ENCODE peak calls at places on chromosomes 5 and 9, in four cellular contexts. J is HT1080, G is PC-3, S is Kasumi-1. I is an unnamed sample.

GRCh38 chr5:43422143-43422542 is 10.0 kb upstream of the CCL28 start:
- DNase-seq in G (peak; percentile 77), S (no peak), J (peak; percentile 26), I (no peak)

GRCh38 chr5:175479125-175479881 is 943 bp downstream of the SFXN1 start:
- DNase-seq in G (no peak), S (no peak), J (no peak), I (no peak)

GRCh38 chr5:10331341-10331796 is 22.1 kb upstream of the MARCHF6 start:
- DNase-seq in S (no peak), J (peak; percentile 41), G (peak; percentile 63), I (no peak)

GRCh38 chr9:21728781-21729180 is 73.7 kb upstream of the MTAP start:
- DNase-seq in J (peak; percentile 26), S (no peak), G (no peak), I (no peak)

GRCh38 chr9:127562271-127562780 is 49.8 kb upstream of the STXBP1 start:
- DNase-seq in G (no peak), S (no peak), J (no peak), I (no peak)

GRCh38 chr5:88884435-88884877 is 1.5 kb upstream of the MEF2C start:
- DNase-seq in S (peak; percentile 73), J (no peak), G (no peak), I (no peak)

GRCh38 chr9:124482431-124483031 is 24.7 kb downstream of the NR5A1 start:
- DNase-seq in J (no peak), G (no peak), S (no peak), I (no peak)

GRCh38 chr5:93461751-93462150 is 119.3 kb downstream of the NR2F1-AS1 start:
- DNase-seq in G (peak; percentile 75), S (no peak), J (no peak), I (no peak)

GRCh38 chr5:178078197-178078995 is 34.9 kb upstream of the N4BP3 start:
- DNase-seq in J (peak; percentile 91), G (peak; percentile 98), S (no peak), I (no peak)

GRCh38 chr5:76547242-76547890 is 75.8 kb downstream of the F2RL2 start:
- DNase-seq in J (no peak), G (no peak), S (peak; percentile 17), I (peak; percentile 46)

GRCh38 chr5:167840736-167841135 is 450.7 kb upstream of the WWC1 start:
- DNase-seq in S (no peak), G (no peak), J (no peak), I (no peak)

GRCh38 chr9:114805670-114806551 is at the start of gene TNFSF15:
- DNase-seq in G (peak; percentile 43), J (no peak), S (peak; percentile 20), I (no peak)

GRCh38 chr9:122197334-122197872 is 31.4 kb downstream of the LHX6 start:
- DNase-seq in S (no peak), G (no peak), J (no peak), I (no peak)

GRCh38 chr9:137757613-137758029 is 120.0 kb upstream of the CACNA1B start:
- DNase-seq in G (peak; percentile 40), J (peak; percentile 81), S (no peak), I (peak; percentile 21)

GRCh38 chr5:16854351-16854750 is 81.7 kb downstream of the MYO10 start:
- DNase-seq in J (no peak), G (no peak), S (no peak), I (no peak)

GRCh38 chr5:64784451-64785025 is 15.8 kb downstream of the CWC27 start:
- DNase-seq in S (peak; percentile 89), J (peak; percentile 60), G (peak; percentile 75), I (peak; percentile 75)

GRCh38 chr9:36818965-36819870 is 214.8 kb downstream of the PAX5 start:
- DNase-seq in J (no peak), S (no peak), G (no peak), I (no peak)

GRCh38 chr5:9888517-9888916 is 258.4 kb upstream of the TAS2R1 start:
- DNase-seq in S (no peak), J (peak; percentile 78), G (peak; percentile 81), I (no peak)

GRCh38 chr5:55004728-55005127 is 19.3 kb upstream of the GZMK start:
- DNase-seq in J (peak; percentile 60), G (peak; percentile 51), S (no peak), I (no peak)

GRCh38 chr9:105608685-105609598 is 51.0 kb downstream of the FKTN start:
- DNase-seq in G (peak; percentile 55), S (peak; percentile 67), J (peak; percentile 32), I (no peak)

GRCh38 chr5:159510282-159510681 is 180.0 kb upstream of the IL12B start:
- DNase-seq in J (peak; percentile 60), S (no peak), G (peak; percentile 83), I (no peak)

GRCh38 chr9:106801816-106802215 is 61.1 kb upstream of the ZNF462 start:
- DNase-seq in G (no peak), S (no peak), J (no peak), I (no peak)

GRCh38 chr9:70420267-70421019 is 6.0 kb upstream of the KLF9 start:
- DNase-seq in J (peak; percentile 85), S (peak; percentile 75), G (peak; percentile 52), I (peak; percentile 4)

GRCh38 chr5:37637165-37637845 is 202.5 kb downstream of the GDNF start:
- DNase-seq in J (peak; percentile 44), S (no peak), G (peak; percentile 88), I (no peak)

GRCh38 chr5:147403659-147404640 is 105.9 kb downstream of the DPYSL3 start:
- DNase-seq in S (peak; percentile 77), J (peak; percentile 94), G (peak; percentile 58), I (no peak)

GRCh38 chr5:133298447-133298846 is 246.6 kb downstream of the HSPA4 start:
- DNase-seq in J (no peak), S (no peak), G (no peak), I (no peak)

GRCh38 chr5:95027151-95027721 is 257.7 kb downstream of the MCTP1 start:
- DNase-seq in S (peak; percentile 96), J (peak; percentile 3), G (no peak), I (no peak)

GRCh38 chr5:139458580-139459407 is 3.7 kb downstream of the ECSCR start:
- DNase-seq in J (peak; percentile 95), S (peak; percentile 71), G (peak; percentile 59), I (peak; percentile 77)

GRCh38 chr5:65808261-65808741 is 86.3 kb downstream of the NLN start:
- DNase-seq in S (no peak), G (no peak), J (no peak), I (no peak)

GRCh38 chr9:75148551-75148950 is 60.2 kb downstream of the OSTF1 start:
- DNase-seq in G (peak; percentile 12), J (peak; percentile 76), S (peak; percentile 60), I (no peak)

I was measured in CD8-positive, alpha-beta T cell.